ENCODE peak calls at places on chromosome 2, in four cellular contexts. R, E, W and P are unnamed samples.

GRCh38 chr2:109475531-109476210 is 138.1 kb downstream of the SEPTIN10 start:
- DNase-seq in R (no peak), E (no peak), W (peak), P (no peak)

GRCh38 chr2:70541481-70542020 is 12.1 kb downstream of the TGFA start:
- DNase-seq in R (no peak), E (peak), W (no peak), P (no peak)

GRCh38 chr2:69559696-69560482 is 83.7 kb downstream of the AAK1 start:
- DNase-seq in R (peak), E (peak), W (no peak), P (no peak)

GRCh38 chr2:96554293-96555145 is 18.0 kb downstream of the ARID5A start:
- DNase-seq in R (peak), E (peak), W (peak), P (peak)

GRCh38 chr2:114685102-114685501 is 242.7 kb downstream of the DPP10 start:
- DNase-seq in R (no peak), E (peak), W (no peak), P (no peak)

GRCh38 chr2:164810843-164811242 is 30.8 kb downstream of the COBLL1 start:
- DNase-seq in R (no peak), E (no peak), W (no peak), P (no peak)

GRCh38 chr2:86480105-86480504 is 38.9 kb downstream of the KDM3A start:
- DNase-seq in R (no peak), E (no peak), W (peak), P (no peak)

GRCh38 chr2:120748310-120748709 is 12.6 kb downstream of the GLI2 start:
- DNase-seq in R (peak), E (no peak), W (no peak), P (no peak)

GRCh38 chr2:32671885-32672519 is 44.2 kb downstream of the TTC27 start:
- DNase-seq in R (no peak), E (no peak), W (no peak), P (no peak)

GRCh38 chr2:128491845-128492244 is 173.2 kb upstream of the HS6ST1 start:
- DNase-seq in R (no peak), E (no peak), W (no peak), P (no peak)

GRCh38 chr2:160379399-160379798 is 114.2 kb downstream of the RBMS1 start:
- DNase-seq in R (no peak), E (no peak), W (no peak), P (no peak)

GRCh38 chr2:112887904-112888303 is 23.1 kb upstream of the IL37 start:
- DNase-seq in R (no peak), E (no peak), W (no peak), P (no peak)